ENCODE peak calls at places on chromosomes 3 and 15, in four cellular contexts. One of them, this sample, is unnamed.

GRCh38 chr3:197959891-197960693 is at the start of gene LMLN:
- DNase-seq in K562: peak; percentile 97
- DNase-seq in HepG2: peak; percentile 86
- DNase-seq in IMR-90: peak; percentile 94
- DNase-seq in this sample: peak; percentile 93

GRCh38 chr15:50315814-50316630 is 39.0 kb downstream of the GABPB1 start:
- DNase-seq in IMR-90: peak; percentile 68
- DNase-seq in K562: peak; percentile 16
- DNase-seq in HepG2: peak; percentile 42
- DNase-seq in this sample: peak; percentile 25

GRCh38 chr3:86993704-86994103 is 2.8 kb upstream of the VGLL3 start:
- DNase-seq in IMR-90: peak; percentile 67
- DNase-seq in K562: no peak
- DNase-seq in HepG2: no peak
- DNase-seq in this sample: no peak

GRCh38 chr15:66908503-66909095 is 156.8 kb upstream of the SMAD3 start:
- DNase-seq in IMR-90: peak; percentile 30
- DNase-seq in HepG2: no peak
- DNase-seq in K562: no peak
- DNase-seq in this sample: no peak

GRCh38 chr15:91142097-91142744 is 42.2 kb downstream of the SV2B start:
- DNase-seq in HepG2: peak; percentile 6
- DNase-seq in K562: no peak
- DNase-seq in IMR-90: no peak
- DNase-seq in this sample: peak; percentile 31

GRCh38 chr3:154132777-154133375 is 11.7 kb downstream of the ARHGEF26 start:
- DNase-seq in HepG2: no peak
- DNase-seq in IMR-90: peak; percentile 11
- DNase-seq in K562: no peak
- DNase-seq in this sample: no peak

GRCh38 chr3:114418107-114418506 is 124.3 kb downstream of the TIGIT start:
- DNase-seq in K562: no peak
- DNase-seq in IMR-90: no peak
- DNase-seq in HepG2: no peak
- DNase-seq in this sample: no peak

GRCh38 chr3:42660898-42661297 is 7.4 kb downstream of the ZBTB47 start:
- DNase-seq in K562: peak; percentile 60
- DNase-seq in HepG2: peak; percentile 61
- DNase-seq in IMR-90: no peak
- DNase-seq in this sample: peak; percentile 28

GRCh38 chr3:140467104-140467577 is 210.7 kb upstream of the TRIM42 start:
- DNase-seq in K562: no peak
- DNase-seq in IMR-90: no peak
- DNase-seq in HepG2: peak; percentile 25
- DNase-seq in this sample: peak; percentile 66

GRCh38 chr3:129506272-129506742 is 22.1 kb upstream of the RHO start:
- DNase-seq in HepG2: no peak
- DNase-seq in K562: no peak
- DNase-seq in IMR-90: no peak
- DNase-seq in this sample: no peak

GRCh38 chr3:169836058-169836941 is 23.6 kb upstream of the LRRC34 start:
- DNase-seq in HepG2: no peak
- DNase-seq in K562: no peak
- DNase-seq in IMR-90: peak; percentile 50
- DNase-seq in this sample: no peak

GRCh38 chr3:183315739-183316138 is 62.7 kb downstream of the B3GNT5 start:
- DNase-seq in K562: no peak
- DNase-seq in HepG2: no peak
- DNase-seq in IMR-90: no peak
- DNase-seq in this sample: no peak
- H3K4me3 ChIP-seq in K562: no peak overlapping the region
- H3K4me3 ChIP-seq in HepG2: no peak overlapping the region
- H3K4me3 ChIP-seq in IMR-90: no peak overlapping the region
- H3K4me3 ChIP-seq in this sample: no peak overlapping the region

GRCh38 chr3:37862219-37862711 is 585 bp downstream of the CTDSPL start:
- DNase-seq in IMR-90: peak; percentile 48
- DNase-seq in HepG2: no peak
- DNase-seq in K562: peak; percentile 78
- DNase-seq in this sample: peak; percentile 21
- TF ChIP-seq MAZ in IMR-90: no peak
- TF ChIP-seq MAZ in HepG2: no peak
- TF ChIP-seq MAZ in K562: no peak
- TF ChIP-seq MAZ in this sample: no peak

GRCh38 chr3:123984350-123984749 is 7.6 kb downstream of the ROPN1 start:
- DNase-seq in IMR-90: no peak
- DNase-seq in HepG2: no peak
- DNase-seq in K562: no peak
- DNase-seq in this sample: no peak
- H3K4me3 ChIP-seq in IMR-90: no peak overlapping the region
- H3K4me3 ChIP-seq in HepG2: no peak overlapping the region
- H3K4me3 ChIP-seq in K562: no peak overlapping the region
- H3K4me3 ChIP-seq in this sample: no peak overlapping the region

GRCh38 chr15:53246996-53247395 is 456.9 kb upstream of the ONECUT1 start:
- DNase-seq in HepG2: no peak
- DNase-seq in IMR-90: no peak
- DNase-seq in K562: no peak
- DNase-seq in this sample: no peak
- TF ChIP-seq MAZ in HepG2: no peak
- TF ChIP-seq MAZ in IMR-90: no peak
- TF ChIP-seq MAZ in K562: no peak
- TF ChIP-seq MAZ in this sample: no peak

DNA sequence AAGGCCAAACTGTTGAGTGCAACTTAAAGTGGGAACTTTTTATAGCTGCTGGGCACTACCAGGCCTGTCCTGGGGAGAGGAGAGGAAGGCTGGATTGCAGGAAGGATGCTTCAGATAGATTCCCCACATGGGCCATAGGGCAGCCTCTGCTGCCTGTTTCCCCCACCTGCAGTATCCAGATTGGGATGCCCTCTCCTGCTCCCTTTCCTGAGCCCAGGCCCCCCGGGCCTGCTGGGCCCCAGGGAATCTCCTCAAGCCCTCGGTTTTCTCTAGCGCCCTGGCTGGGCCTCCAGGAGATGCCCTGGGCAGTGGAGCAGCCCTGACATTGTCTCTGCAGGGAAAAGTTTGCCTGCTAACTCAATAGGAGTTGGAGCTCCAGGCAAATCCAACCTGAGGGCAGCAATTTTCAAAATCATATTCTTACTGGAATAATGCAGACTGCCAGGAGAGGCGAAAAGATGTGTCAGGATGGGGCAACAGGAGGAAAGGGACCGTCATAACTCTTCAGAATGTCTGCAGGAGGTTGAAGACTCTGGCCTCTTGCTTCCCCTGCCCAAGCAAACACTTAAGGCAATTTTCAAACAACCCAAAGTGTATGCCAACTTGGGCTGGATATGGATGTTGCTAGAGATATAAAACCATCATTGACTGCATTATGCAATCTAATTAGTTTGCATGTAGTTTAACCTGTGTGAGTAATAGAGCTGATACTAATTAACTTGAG is 4.4 kb downstream of the NR2F2 start:
- DNase-seq in HepG2: no peak
- DNase-seq in K562: no peak
- DNase-seq in IMR-90: no peak
- DNase-seq in this sample: no peak
- H3K4me3 ChIP-seq in HepG2: peak overlapping the region; percentile 94
- H3K4me3 ChIP-seq in K562: peak overlapping the region; percentile 71
- H3K4me3 ChIP-seq in IMR-90: peak overlapping the region; percentile 84
- H3K4me3 ChIP-seq in this sample: peak overlapping the region; percentile 36

GRCh38 chr3:77902675-77903074 is 862.8 kb downstream of the ROBO2 start:
- DNase-seq in IMR-90: no peak
- DNase-seq in K562: no peak
- DNase-seq in HepG2: no peak
- DNase-seq in this sample: no peak

DNA sequence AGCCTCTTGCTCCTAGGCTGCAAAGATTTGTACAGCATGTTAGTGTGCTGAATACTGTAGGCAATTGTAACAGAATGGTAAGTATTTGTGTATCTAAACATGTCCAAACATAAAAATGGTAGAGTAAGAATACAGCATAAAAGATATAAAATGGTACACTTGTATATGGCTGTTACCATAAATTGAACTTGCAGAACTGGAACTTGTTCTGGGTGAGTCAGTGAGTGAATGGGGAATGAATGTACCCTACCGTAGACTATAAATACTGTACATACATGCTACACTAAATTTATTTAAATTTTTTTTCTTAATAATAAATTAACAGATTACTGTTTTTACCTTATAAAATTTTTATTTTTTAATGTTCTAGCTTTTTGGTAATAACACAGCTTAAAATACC is 858.7 kb downstream of the ROBO2 start:
- DNase-seq in HepG2: no peak
- DNase-seq in IMR-90: no peak
- DNase-seq in K562: no peak
- DNase-seq in this sample: no peak
- TF ChIP-seq MAZ in HepG2: no peak
- TF ChIP-seq MAZ in IMR-90: no peak
- TF ChIP-seq MAZ in K562: no peak
- TF ChIP-seq MAZ in this sample: no peak

GRCh38 chr3:152629363-152630122 is 205.4 kb upstream of the P2RY1 start:
- DNase-seq in IMR-90: no peak
- DNase-seq in HepG2: no peak
- DNase-seq in K562: no peak
- DNase-seq in this sample: no peak
- H3K4me3 ChIP-seq in IMR-90: no peak overlapping the region
- H3K4me3 ChIP-seq in HepG2: no peak overlapping the region
- H3K4me3 ChIP-seq in K562: no peak overlapping the region
- H3K4me3 ChIP-seq in this sample: no peak overlapping the region